ENCODE peak calls at places on chromosomes 5 and 9, in eight cellular contexts. O is HepG2, S is neural progenitor cell, J is PC-3, R is HCT116, A is GM12878, Y is fibroblast of lung, W is mammary epithelial cell. M is an unnamed sample.

GRCh38 chr9:93684806-93685553 is 108.6 kb downstream of the PHF2 start:
- DNase-seq in O (no peak), S (peak; percentile 42), Y (peak; percentile 16), A (no peak), R (no peak), J (peak; percentile 52), W (no peak), M (peak; percentile 29)

GRCh38 chr9:135925496-135926133 is 18.3 kb upstream of the CAMSAP1 start:
- DNase-seq in J (no peak), O (no peak), Y (peak; percentile 74), W (peak; percentile 75), R (no peak), A (no peak), S (no peak), M (no peak)

GRCh38 chr9:33880562-33881089 is 63.7 kb downstream of the UBE2R2 start:
- DNase-seq in J (no peak), A (no peak), W (no peak), O (no peak), R (no peak), Y (no peak), S (peak; percentile 71), M (peak; percentile 49)

GRCh38 chr9:91117474-91117891 is 244.2 kb downstream of the AUH start:
- DNase-seq in J (no peak), W (no peak), A (no peak), S (no peak), R (no peak), O (no peak), Y (no peak), M (no peak)

GRCh38 chr9:98707158-98708102 is 1.3 kb downstream of the GABBR2 start:
- DNase-seq in A (no peak), J (peak; percentile 61), W (peak; percentile 54), S (peak; percentile 94), O (peak; percentile 17), Y (peak; percentile 83), R (peak; percentile 3), M (peak; percentile 57)

GRCh38 chr9:129640871-129641750 is 840 bp downstream of the ASB6 start:
- DNase-seq in J (no peak), O (no peak), R (no peak), S (no peak), A (no peak), W (no peak), Y (no peak), M (peak; percentile 39)

GRCh38 chr5:110594866-110595265 is 131.6 kb downstream of the TMEM232 start:
- DNase-seq in O (no peak), R (no peak), A (no peak), S (no peak), Y (no peak), W (no peak), J (no peak), M (no peak)

GRCh38 chr5:154369682-154370081 is 76.1 kb upstream of the SAP30L start:
- DNase-seq in A (no peak), Y (peak; percentile 48), W (no peak), J (no peak), S (no peak), R (no peak), O (no peak), M (peak; percentile 53)

GRCh38 chr9:97398999-97399758 is 12.7 kb upstream of the TDRD7 start:
- DNase-seq in O (peak; percentile 54), W (peak; percentile 89), A (no peak), S (peak; percentile 76), J (peak; percentile 92), Y (peak; percentile 65), R (peak; percentile 73), M (peak; percentile 58)

GRCh38 chr9:114033397-114034103 is 44.5 kb downstream of the AMBP start:
- DNase-seq in J (no peak), S (peak; percentile 61), R (no peak), O (peak; percentile 13), A (no peak), Y (peak; percentile 8), W (no peak), M (peak; percentile 48)

GRCh38 chr9:83340451-83340850 is 197.8 kb downstream of the FRMD3 start:
- DNase-seq in O (no peak), W (no peak), J (no peak), A (no peak), Y (no peak), R (no peak), S (no peak), M (no peak)

GRCh38 chr9:77386187-77386586 is 208.9 kb downstream of the VPS13A start:
- DNase-seq in A (no peak), W (no peak), S (no peak), Y (peak; percentile 39), O (no peak), J (no peak), R (no peak), M (no peak)

GRCh38 chr5:180820788-180821321 is 18.2 kb upstream of the MGAT1 start:
- DNase-seq in A (no peak), W (no peak), J (no peak), R (no peak), S (no peak), Y (no peak), O (no peak), M (no peak)

GRCh38 chr5:98750693-98751092 is 22.8 kb upstream of the RGMB start:
- DNase-seq in W (peak; percentile 17), R (no peak), S (no peak), Y (no peak), A (no peak), O (peak; percentile 31), J (peak; percentile 46), M (peak; percentile 43)

GRCh38 chr5:88287846-88288588 is 19.4 kb upstream of the TMEM161B start:
- DNase-seq in W (no peak), S (no peak), Y (no peak), A (no peak), O (no peak), R (no peak), J (peak; percentile 64), M (no peak)

GRCh38 chr9:129109504-129109903 is 1.1 kb downstream of the CRAT start:
- DNase-seq in S (peak; percentile 34), O (peak; percentile 41), J (peak; percentile 21), W (no peak), R (no peak), A (no peak), Y (no peak), M (peak; percentile 33)

DNA sequence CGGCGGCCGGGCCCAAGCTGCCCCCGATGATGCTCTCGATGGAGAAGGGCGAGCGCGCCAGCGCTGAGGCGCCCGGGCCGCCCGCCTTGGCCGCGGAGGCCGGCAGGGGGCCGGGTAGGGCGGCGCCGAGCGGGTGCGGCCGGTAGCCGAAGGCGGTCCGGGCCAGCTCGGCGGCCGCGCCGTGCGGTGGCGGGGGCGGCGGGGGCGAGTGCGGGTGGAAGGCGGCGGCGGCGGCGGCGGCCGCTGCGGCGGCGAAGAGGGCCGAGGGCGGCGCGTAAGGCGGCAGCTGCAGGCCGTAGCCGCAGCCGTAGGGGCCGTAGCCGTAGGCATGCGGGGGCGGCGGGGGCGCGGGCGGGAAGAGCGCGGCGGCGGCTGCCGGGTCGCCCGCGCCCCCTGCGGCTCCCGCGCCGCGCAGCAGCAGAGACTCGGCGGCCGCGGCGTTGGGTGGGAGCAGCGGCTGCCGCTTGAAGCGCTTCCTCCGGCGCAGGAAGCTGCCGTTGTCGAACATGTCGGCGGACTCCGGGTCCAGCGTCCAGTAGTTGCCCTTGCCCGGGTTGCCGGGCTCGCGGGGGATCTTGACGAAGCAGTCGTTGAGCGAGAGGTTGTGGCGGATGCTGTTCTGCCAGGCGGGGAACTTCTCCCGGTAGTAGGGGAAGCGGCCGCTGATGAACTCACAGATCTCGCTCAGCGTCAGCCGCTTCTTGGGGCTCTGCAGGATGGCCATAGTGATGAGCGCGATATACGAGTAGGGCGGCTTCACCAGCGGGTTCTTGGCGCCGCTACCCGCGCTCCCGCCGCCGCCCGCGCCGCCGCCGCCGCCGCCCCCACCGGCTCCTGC is 1.1 kb downstream of the FOXD1 start:
- DNase-seq in Y (peak; percentile 75), J (peak; percentile 38), S (peak; percentile 79), R (no peak), A (no peak), W (peak; percentile 65), O (no peak), M (peak; percentile 61)
- TF ChIP-seq EZH2 in Y (no peak), J (no peak), S (no peak), R (no peak), A (peak; percentile 82), W (no peak), O (peak; percentile 73), M (no peak)

DNA sequence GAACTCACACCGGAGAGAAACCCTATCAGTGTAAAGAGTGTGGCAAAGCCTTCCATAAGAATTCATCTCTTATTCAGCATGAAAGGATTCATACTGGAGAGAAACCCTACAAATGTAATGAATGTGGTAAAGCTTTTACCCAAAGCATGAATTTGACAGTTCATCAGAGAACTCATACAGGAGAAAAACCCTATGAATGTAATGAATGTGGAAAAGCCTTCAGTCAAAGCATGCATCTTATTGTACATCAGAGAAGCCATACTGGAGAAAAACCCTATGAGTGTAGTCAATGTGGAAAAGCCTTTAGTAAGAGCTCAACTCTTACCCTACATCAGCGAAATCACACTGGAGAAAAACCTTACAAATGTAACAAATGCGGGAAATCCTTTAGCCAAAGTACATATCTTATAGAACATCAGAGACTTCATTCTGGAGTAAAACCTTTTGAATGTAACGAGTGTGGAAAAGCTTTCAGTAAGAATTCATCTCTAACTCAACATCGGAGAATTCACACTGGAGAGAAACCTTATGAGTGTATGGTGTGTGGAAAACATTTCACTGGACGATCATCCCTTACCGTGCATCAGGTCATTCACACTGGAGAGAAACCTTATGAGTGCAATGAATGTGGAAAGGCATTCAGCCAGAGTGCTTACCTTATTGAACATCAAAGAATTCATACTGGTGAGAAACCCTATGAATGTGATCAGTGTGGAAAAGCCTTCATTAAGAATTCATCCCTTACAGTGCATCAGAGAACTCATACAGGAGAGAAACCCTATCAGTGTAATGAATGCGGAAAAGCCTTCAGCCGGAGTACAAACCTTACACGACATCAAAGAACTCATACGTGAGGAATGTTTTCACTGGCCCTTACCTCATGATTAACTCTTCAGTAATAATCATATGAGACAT is 8.9 kb upstream of the ZNF454 start:
- DNase-seq in R (no peak), O (no peak), J (no peak), W (no peak), A (no peak), Y (no peak), S (no peak), M (no peak)
- H3K9me3 ChIP-seq in R (peaks cover 39% of the 10 kb centered on the region), O (peaks cover 99% of the 10 kb centered on the region), J (peaks cover 57% of the 10 kb centered on the region), W (peaks cover 66% of the 10 kb centered on the region), A (peaks cover 14% of the 10 kb centered on the region), Y (no peaks in the 10 kb centered on the region), S (peaks cover 39% of the 10 kb centered on the region), M (peaks cover 42% of the 10 kb centered on the region)

GRCh38 chr9:88741335-88741734 is 206.4 kb downstream of the NXNL2 start:
- DNase-seq in R (no peak), O (peak; percentile 23), S (peak; percentile 31), A (no peak), Y (no peak), J (peak; percentile 17), W (no peak), M (peak; percentile 52)
- TF ChIP-seq CTCF in R (peak; percentile 62), O (peak; percentile 75), S (peak; percentile 52), A (peak; percentile 26), Y (peak; percentile 18), J (peak; percentile 57), W (no peak), M (peak; percentile 52)

GRCh38 chr9:1047605-1048235 is 2.4 kb upstream of the DMRT2 start:
- DNase-seq in J (peak; percentile 18), S (no peak), R (no peak), O (no peak), A (no peak), Y (no peak), W (no peak), M (no peak)
- TF ChIP-seq EZH2 in J (no peak), S (no peak), R (no peak), O (no peak), A (no peak), Y (no peak), W (no peak), M (no peak)

GRCh38 chr9:35495984-35496383 is 6.1 kb downstream of the RUSC2 start:
- DNase-seq in S (no peak), Y (no peak), J (no peak), O (no peak), R (no peak), A (no peak), W (no peak), M (no peak)
- H3K9me3 ChIP-seq in S (no peaks in the 10 kb centered on the region), Y (no peaks in the 10 kb centered on the region), J (no peaks in the 10 kb centered on the region), O (no peaks in the 10 kb centered on the region), R (no peaks in the 10 kb centered on the region), A (peaks cover 2% of the 10 kb centered on the region), W (no peaks in the 10 kb centered on the region), M (peaks cover 5% of the 10 kb centered on the region)

M was measured in A673.